ENCODE peak calls at places on chromosomes 5 and 9, in four cellular contexts. One of them, this sample, is unnamed.

GRCh38 chr5:9356306-9356942 is 189.5 kb downstream of the SEMA5A start:
- DNase-seq in A549: no peak
- DNase-seq in ovary: no peak
- DNase-seq in esophagus squamous epithelium: no peak
- DNase-seq in this sample: no peak

GRCh38 chr5:9549941-9550340 is 4.1 kb upstream of the SEMA5A start:
- DNase-seq in ovary: no peak
- DNase-seq in esophagus squamous epithelium: no peak
- DNase-seq in A549: no peak
- DNase-seq in this sample: no peak

GRCh38 chr5:115258001-115258400 is 4.7 kb downstream of the PGGT1B start:
- DNase-seq in A549: no peak
- DNase-seq in esophagus squamous epithelium: no peak
- DNase-seq in ovary: no peak
- DNase-seq in this sample: no peak

GRCh38 chr5:141747646-141748229 is 65.7 kb upstream of the ARAP3 start:
- DNase-seq in ovary: no peak
- DNase-seq in esophagus squamous epithelium: no peak
- DNase-seq in A549: no peak
- DNase-seq in this sample: no peak

GRCh38 chr5:143644751-143645150 is 167.2 kb upstream of the HMHB1 start:
- DNase-seq in ovary: no peak
- DNase-seq in A549: no peak
- DNase-seq in esophagus squamous epithelium: no peak
- DNase-seq in this sample: no peak

GRCh38 chr5:145666591-145666990 is 168.6 kb downstream of the PRELID2 start:
- DNase-seq in A549: no peak
- DNase-seq in ovary: no peak
- DNase-seq in esophagus squamous epithelium: no peak
- DNase-seq in this sample: no peak

GRCh38 chr9:102483666-102484065 is 511.5 kb upstream of the CYLC2 start:
- DNase-seq in ovary: no peak
- DNase-seq in A549: no peak
- DNase-seq in esophagus squamous epithelium: no peak
- DNase-seq in this sample: no peak

GRCh38 chr5:1538276-1538675 is 14.5 kb upstream of the LPCAT1 start:
- DNase-seq in A549: no peak
- DNase-seq in esophagus squamous epithelium: no peak
- DNase-seq in ovary: no peak
- DNase-seq in this sample: no peak

GRCh38 chr9:89425921-89426388 is 72.0 kb downstream of the SEMA4D start:
- DNase-seq in ovary: no peak
- DNase-seq in A549: no peak
- DNase-seq in esophagus squamous epithelium: no peak
- DNase-seq in this sample: no peak

GRCh38 chr9:89425024-89425805 is 72.7 kb downstream of the SEMA4D start:
- DNase-seq in esophagus squamous epithelium: no peak
- DNase-seq in A549: no peak
- DNase-seq in ovary: no peak
- DNase-seq in this sample: no peak

GRCh38 chr9:89428222-89428761 is 69.6 kb downstream of the SEMA4D start:
- DNase-seq in ovary: no peak
- DNase-seq in esophagus squamous epithelium: no peak
- DNase-seq in A549: no peak
- DNase-seq in this sample: no peak

GRCh38 chr9:89427621-89428221 is 70.2 kb downstream of the SEMA4D start:
- DNase-seq in ovary: no peak
- DNase-seq in esophagus squamous epithelium: no peak
- DNase-seq in A549: no peak
- DNase-seq in this sample: no peak

DNA sequence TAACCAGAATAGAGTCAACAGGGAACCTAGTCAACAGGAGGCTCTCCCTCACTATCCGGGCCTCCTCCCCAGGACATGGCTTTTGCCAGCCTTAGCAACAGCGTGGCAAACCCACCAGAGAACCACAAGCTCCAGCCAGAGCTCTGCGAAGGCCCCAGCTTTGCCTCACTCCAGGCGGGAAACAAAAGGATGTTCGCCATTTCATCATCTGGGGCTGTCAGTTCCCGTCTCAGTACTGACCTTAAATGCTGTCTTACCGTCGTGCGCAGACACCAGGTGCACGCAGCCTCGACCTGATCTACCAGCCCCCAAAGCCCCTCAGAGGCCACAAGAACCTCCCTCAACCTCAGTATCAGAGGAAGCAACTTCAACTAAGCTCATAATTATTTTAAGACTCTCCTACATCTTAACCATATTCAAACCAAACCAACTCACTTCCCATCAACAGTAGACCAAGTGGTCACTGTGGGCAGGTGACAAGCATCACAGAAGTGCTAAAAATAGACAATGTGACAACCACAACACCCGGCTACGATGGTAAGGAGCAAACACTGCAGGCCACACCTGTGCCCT is 71.4 kb downstream of the SEMA4D start:
- DNase-seq in ovary: no peak
- DNase-seq in esophagus squamous epithelium: no peak
- DNase-seq in A549: no peak
- DNase-seq in this sample: no peak
- TF ChIP-seq POLR2A in ovary: no peak
- TF ChIP-seq POLR2A in esophagus squamous epithelium: no peak
- TF ChIP-seq POLR2A in A549: no peak
- TF ChIP-seq POLR2A in this sample: no peak

DNA sequence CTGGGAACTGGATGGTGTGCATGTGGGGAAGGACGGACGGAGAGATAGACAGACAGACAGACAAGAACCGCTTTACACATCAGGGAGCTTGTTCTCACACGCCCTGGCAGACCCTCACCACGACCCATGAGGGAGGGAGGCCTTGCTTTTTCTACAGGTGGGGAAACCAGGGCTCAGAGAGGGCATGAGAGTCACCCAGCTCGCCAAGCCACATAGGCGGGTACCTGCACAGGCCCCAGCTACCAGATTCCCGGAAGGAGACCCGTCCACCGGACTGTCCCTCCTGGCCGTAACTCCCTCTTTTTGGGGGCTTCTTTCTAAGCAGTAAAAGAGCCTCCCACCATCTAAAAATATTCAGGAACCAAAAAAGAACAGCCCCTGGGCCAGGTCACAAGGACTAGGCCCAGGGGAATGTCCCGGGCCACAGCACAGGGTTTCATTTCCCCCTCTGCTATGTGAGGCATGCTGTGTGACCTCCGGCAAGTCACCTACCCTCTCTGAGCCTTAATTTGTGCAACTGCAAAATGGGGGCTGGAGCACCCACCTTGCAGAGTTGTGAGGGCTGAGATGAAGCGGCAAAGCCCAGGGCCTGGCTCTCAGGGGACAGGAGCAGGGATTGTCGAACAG is 84.4 kb upstream of the SARDH start:
- DNase-seq in ovary: no peak
- DNase-seq in A549: no peak
- DNase-seq in esophagus squamous epithelium: no peak
- DNase-seq in this sample: no peak
- TF ChIP-seq POLR2A in ovary: no peak
- TF ChIP-seq POLR2A in A549: no peak
- TF ChIP-seq POLR2A in esophagus squamous epithelium: no peak
- TF ChIP-seq POLR2A in this sample: no peak

GRCh38 chr5:173139631-173140030 is 4.7 kb upstream of the BNIP1 start:
- DNase-seq in esophagus squamous epithelium: no peak
- DNase-seq in A549: no peak
- DNase-seq in ovary: no peak
- DNase-seq in this sample: no peak

GRCh38 chr5:173143567-173143966 is 764 bp upstream of the BNIP1 start:
- DNase-seq in A549: no peak
- DNase-seq in ovary: no peak
- DNase-seq in esophagus squamous epithelium: no peak
- DNase-seq in this sample: no peak

GRCh38 chr5:173148354-173148753 is 4.0 kb downstream of the BNIP1 start:
- DNase-seq in esophagus squamous epithelium: no peak
- DNase-seq in A549: no peak
- DNase-seq in ovary: no peak
- DNase-seq in this sample: no peak

GRCh38 chr5:173140769-173141168 is 3.6 kb upstream of the BNIP1 start:
- DNase-seq in esophagus squamous epithelium: no peak
- DNase-seq in ovary: no peak
- DNase-seq in A549: no peak
- DNase-seq in this sample: no peak

GRCh38 chr5:173144200-173145176 is at the start of gene BNIP1:
- DNase-seq in A549: peak; percentile 94
- DNase-seq in esophagus squamous epithelium: peak; percentile 82
- DNase-seq in ovary: peak; percentile 90
- DNase-seq in this sample: peak; percentile 96
- TF ChIP-seq POLR2A in A549: peak; percentile 40
- TF ChIP-seq POLR2A in esophagus squamous epithelium: peak; percentile 64
- TF ChIP-seq POLR2A in ovary: peak; percentile 39
- TF ChIP-seq POLR2A in this sample: peak; percentile 74

DNA sequence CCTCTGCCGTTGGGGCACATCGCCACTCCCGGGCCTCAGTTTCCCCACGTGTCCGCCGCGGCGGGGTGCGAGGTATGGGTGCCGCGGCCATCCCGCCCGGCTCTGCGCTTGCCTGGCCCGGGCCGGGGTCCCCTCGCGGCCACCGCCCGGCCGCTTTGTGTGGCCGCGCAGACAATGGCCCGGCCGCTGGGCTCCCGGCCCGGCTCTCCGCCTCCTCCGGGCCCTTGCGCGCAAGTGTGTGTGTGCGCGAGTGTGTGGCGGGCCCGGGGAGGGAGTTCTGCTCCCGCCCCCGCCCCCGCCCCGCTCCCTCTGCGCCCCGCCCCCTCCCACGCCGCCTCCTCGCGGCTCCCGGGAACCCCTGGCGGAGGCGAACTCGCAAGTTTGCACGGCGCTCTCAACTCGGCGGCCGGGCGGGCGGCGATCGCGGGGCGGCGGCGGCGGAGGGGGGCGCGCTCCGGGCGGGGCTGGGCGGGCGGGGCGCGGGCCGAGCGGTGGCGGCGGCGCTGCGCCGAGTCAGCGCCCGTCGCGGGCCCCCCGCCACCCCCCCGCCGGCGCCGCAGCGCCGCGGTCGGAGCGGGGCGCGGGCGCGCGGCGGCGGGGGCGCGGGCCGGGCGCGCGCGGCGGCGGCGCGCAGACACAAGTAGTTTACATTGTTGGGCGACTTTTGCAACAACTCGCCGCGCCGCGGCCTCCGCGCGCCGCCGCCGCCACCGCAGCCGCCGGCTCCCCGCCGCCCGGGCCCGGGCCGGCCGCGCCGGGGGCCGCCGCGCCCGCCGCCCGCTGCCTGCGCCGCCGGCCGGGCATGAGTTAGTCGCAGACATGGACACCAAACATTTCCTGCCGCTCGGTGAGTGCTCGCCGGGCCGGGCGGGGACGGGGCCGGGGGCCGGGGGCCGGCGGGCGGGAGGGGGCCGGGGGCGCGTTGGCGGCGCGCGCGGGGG is at the start of gene RXRA:
- DNase-seq in A549: peak; percentile 85
- DNase-seq in esophagus squamous epithelium: no peak
- DNase-seq in ovary: peak; percentile 89
- DNase-seq in this sample: peak; percentile 94
- TF ChIP-seq POLR2A in A549: peak; percentile 70
- TF ChIP-seq POLR2A in esophagus squamous epithelium: peak; percentile 89
- TF ChIP-seq POLR2A in ovary: peak; percentile 80
- TF ChIP-seq POLR2A in this sample: peak; percentile 54

GRCh38 chr5:121273818-121274433 is 577.8 kb upstream of the FTMT start:
- DNase-seq in esophagus squamous epithelium: no peak
- DNase-seq in ovary: no peak
- DNase-seq in A549: peak; percentile 94
- DNase-seq in this sample: peak; percentile 66
- TF ChIP-seq POLR2A in esophagus squamous epithelium: no peak
- TF ChIP-seq POLR2A in ovary: no peak
- TF ChIP-seq POLR2A in A549: no peak
- TF ChIP-seq POLR2A in this sample: no peak

DNA sequence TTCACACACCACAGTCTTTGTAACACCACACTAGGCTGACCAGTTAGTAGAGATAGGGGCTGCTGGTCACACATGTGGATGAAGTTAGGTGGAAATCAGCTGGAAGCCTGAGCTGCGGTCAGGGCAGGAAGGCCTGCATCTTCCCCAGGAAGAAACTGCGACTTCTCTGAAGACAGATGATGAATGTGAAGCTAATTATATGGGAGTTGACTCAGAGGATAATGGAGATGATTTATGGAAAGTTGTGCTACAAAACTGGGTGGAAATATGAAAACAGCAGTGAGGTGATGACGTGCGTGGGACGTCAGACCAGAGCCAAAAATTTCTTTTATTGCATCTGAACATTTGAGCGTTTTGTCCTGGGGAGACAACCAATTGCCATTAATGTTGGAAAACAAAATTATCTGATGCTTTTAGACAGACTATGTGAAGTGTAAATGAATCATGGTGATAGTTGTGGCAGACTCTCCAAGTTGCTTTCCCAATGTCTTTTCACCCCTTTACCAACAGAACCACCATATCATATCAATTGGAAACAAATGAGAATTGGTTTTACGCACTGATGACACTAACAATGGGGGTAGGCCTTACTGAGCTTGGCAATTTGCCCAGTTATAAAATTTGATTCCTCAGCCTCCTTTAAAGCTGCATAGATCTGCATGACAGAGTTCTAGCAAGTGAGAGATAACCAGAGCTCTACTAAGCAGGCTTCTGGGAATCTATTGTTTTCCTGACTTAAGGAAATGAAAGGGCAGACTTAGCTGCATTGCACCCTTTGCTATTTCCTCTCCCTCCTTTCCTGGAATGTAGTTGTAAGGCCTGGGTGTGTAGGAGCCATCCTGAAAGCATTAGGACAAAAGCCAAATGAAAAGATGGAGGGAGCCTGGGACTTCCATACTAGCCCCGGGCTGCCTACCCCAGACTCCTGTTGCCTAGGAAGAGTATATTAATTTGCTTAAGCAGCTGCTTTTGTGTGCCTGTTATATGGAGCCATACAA is 84.0 kb downstream of the RAB3C start:
- DNase-seq in A549: no peak
- DNase-seq in esophagus squamous epithelium: no peak
- DNase-seq in ovary: no peak
- DNase-seq in this sample: no peak
- TF ChIP-seq POLR2A in A549: no peak
- TF ChIP-seq POLR2A in esophagus squamous epithelium: no peak
- TF ChIP-seq POLR2A in ovary: no peak
- TF ChIP-seq POLR2A in this sample: no peak

GRCh38 chr5:81752644-81752963 is 1.7 kb upstream of the SSBP2 start:
- DNase-seq in esophagus squamous epithelium: no peak
- DNase-seq in ovary: no peak
- DNase-seq in A549: no peak
- DNase-seq in this sample: no peak

GRCh38 chr5:81750308-81751008 is 439 bp downstream of the SSBP2 start:
- DNase-seq in A549: no peak
- DNase-seq in ovary: no peak
- DNase-seq in esophagus squamous epithelium: no peak
- DNase-seq in this sample: peak; percentile 60

GRCh38 chr5:81751836-81752643 is 1.1 kb upstream of the SSBP2 start:
- DNase-seq in ovary: peak; percentile 40
- DNase-seq in A549: no peak
- DNase-seq in esophagus squamous epithelium: peak; percentile 44
- DNase-seq in this sample: peak; percentile 49

GRCh38 chr5:81749562-81750307 is 1.2 kb downstream of the SSBP2 start:
- DNase-seq in A549: no peak
- DNase-seq in esophagus squamous epithelium: peak; percentile 6
- DNase-seq in ovary: peak; percentile 41
- DNase-seq in this sample: peak; percentile 66

GRCh38 chr5:81751009-81751835 is at the start of gene SSBP2:
- DNase-seq in A549: peak; percentile 98
- DNase-seq in esophagus squamous epithelium: peak; percentile 99
- DNase-seq in ovary: peak; percentile 99
- DNase-seq in this sample: peak; percentile 99
- TF ChIP-seq POLR2A in A549: peak; percentile 51
- TF ChIP-seq POLR2A in esophagus squamous epithelium: peak; percentile 81
- TF ChIP-seq POLR2A in ovary: peak; percentile 82
- TF ChIP-seq POLR2A in this sample: peak; percentile 74